ENCODE peak calls at places on chromosomes 4 and X, in four cellular contexts. E is HEK293T, L is K562, O is HepG2. N is an unnamed sample.

GRCh38 chr4:75340561-75340960 is 173.6 kb downstream of the RCHY1 start:
- DNase-seq in L (no peak), E (no peak), O (no peak), N (no peak)

GRCh38 chr4:186068581-186069402 is at the start of gene TLR3:
- DNase-seq in L (no peak), E (no peak), O (no peak), N (no peak)

GRCh38 chr4:150305995-150306394 is 227.8 kb downstream of the DCLK2 start:
- DNase-seq in O (no peak), L (no peak), E (no peak), N (no peak)

GRCh38 chr4:23061431-23061830 is 368.7 kb downstream of the GBA3 start:
- DNase-seq in O (peak; percentile 7), E (no peak), L (no peak), N (no peak)

GRCh38 chrX:71056857-71057256 is 11.3 kb downstream of the SNX12 start:
- DNase-seq in L (no peak), O (no peak), E (no peak), N (no peak)

GRCh38 chr4:149161247-149161646 is 654.4 kb downstream of the IQCM start:
- DNase-seq in O (no peak), L (no peak), E (no peak), N (no peak)

GRCh38 chr4:25919676-25920075 is 5.7 kb downstream of the SMIM20 start:
- DNase-seq in L (peak; percentile 49), O (peak; percentile 91), E (no peak), N (no peak)

GRCh38 chr4:153579410-153579809 is 104.7 kb upstream of the TLR2 start:
- DNase-seq in O (no peak), L (no peak), E (no peak), N (no peak)

GRCh38 chr4:120066182-120066524 is 495 bp downstream of the MAD2L1 start:
- DNase-seq in O (peak; percentile 8), E (peak; percentile 44), L (peak; percentile 52), N (no peak)

GRCh38 chr4:170089743-170090666 is at the start of gene AADAT:
- DNase-seq in E (peak; percentile 89), O (peak; percentile 81), L (peak; percentile 42), N (no peak)

GRCh38 chrX:42085836-42086235 is 162.5 kb upstream of the CASK start:
- DNase-seq in O (no peak), E (no peak), L (no peak), N (no peak)

DNA sequence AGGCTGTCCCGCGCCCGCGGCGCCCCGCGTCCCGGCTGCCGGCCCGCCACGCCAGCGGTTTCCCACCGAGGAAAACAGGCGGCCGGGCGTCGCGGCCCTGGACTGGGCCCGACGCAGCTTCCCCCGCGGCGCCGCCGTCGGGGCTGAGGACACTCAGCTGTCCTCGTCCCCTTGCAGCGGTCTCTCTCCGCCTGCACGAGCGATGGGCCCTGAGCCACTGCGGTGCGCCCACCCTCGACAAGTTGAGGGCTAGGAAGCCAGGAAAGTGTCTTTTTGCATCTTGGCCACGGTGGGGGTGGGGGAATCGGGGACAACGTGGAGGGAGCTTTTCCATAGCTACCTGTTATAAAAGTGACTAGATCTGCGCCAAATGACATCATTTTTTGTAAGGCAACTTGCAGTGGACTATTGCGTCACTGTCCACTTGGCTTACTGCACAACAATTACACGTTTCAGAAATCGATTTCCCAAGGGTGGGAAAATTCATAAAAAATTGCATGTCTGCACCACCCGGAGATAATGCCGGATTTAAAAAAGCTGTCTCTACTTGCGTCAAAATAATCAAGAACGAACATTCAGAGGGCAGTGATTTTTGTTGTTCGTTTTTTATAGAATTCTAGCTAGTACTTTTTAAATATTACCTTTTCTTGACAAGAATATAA is 1.1 kb downstream of the KLHL15 start:
- DNase-seq in L (no peak), E (no peak), O (no peak), N (no peak)
- TF ChIP-seq TARDBP in L (no peak), E (no peak), O (no peak), N (no peak)

GRCh38 chrX:135477576-135477975 is 42.9 kb upstream of the INTS6L start:
- DNase-seq in O (peak; percentile 33), L (peak; percentile 32), E (peak; percentile 64), N (no peak)
- TF ChIP-seq TARDBP in O (no peak), L (no peak), E (no peak), N (no peak)

GRCh38 chr4:143311924-143312323 is 24.8 kb upstream of the GAB1 start:
- DNase-seq in O (no peak), E (no peak), L (no peak), N (no peak)
- TF ChIP-seq TARDBP in O (no peak), E (no peak), L (no peak), N (no peak)

DNA sequence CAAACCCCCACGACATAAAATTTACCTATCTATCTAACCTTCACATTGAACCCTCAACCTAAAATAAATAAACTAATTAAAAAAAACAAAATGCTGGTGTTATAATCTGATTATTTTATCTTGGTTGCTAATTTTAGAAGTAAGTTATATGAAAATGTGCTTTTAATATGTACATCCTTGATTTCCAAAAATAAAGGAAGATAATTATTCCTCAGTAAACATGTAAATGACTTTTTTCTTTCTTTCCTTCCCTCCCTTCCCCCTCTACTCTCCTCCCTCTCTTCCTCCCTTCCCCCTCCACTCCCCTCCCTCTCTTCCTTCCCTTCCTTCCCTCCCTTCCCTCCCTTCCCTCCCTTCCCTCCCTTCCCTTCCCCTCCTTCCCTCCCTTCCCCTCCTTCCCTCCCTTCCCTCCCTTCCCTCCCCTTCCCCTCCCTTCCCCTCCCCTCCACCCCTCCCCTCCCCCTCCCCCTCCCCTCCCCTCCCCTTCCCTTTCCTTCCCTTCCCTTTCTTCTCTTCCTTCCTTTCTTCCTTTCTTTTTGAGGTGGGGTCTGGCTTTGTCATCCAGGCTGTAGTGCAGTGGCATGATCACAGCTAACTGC is 180.0 kb upstream of the GIMD1 start:
- DNase-seq in E (no peak), L (no peak), O (no peak), N (no peak)
- TF ChIP-seq TARDBP in E (no peak), L (no peak), O (no peak), N (no peak)

GRCh38 chr4:88275516-88275915 is 8.8 kb downstream of the PPM1K start:
- DNase-seq in O (no peak), L (no peak), E (no peak), N (no peak)
- TF ChIP-seq TARDBP in O (no peak), L (no peak), E (no peak), N (no peak)

GRCh38 chr4:39626261-39626660 is 12.4 kb downstream of the SMIM14 start:
- DNase-seq in O (no peak), L (no peak), E (no peak), N (peak; percentile 80)

GRCh38 chr4:39620551-39620950 is 18.1 kb downstream of the SMIM14 start:
- DNase-seq in L (no peak), O (no peak), E (no peak), N (no peak)

GRCh38 chr4:39616651-39617050 is 22.0 kb downstream of the SMIM14 start:
- DNase-seq in E (no peak), L (no peak), O (no peak), N (no peak)

GRCh38 chr4:39617534-39617933 is 21.1 kb downstream of the SMIM14 start:
- DNase-seq in L (no peak), O (no peak), E (no peak), N (no peak)

DNA sequence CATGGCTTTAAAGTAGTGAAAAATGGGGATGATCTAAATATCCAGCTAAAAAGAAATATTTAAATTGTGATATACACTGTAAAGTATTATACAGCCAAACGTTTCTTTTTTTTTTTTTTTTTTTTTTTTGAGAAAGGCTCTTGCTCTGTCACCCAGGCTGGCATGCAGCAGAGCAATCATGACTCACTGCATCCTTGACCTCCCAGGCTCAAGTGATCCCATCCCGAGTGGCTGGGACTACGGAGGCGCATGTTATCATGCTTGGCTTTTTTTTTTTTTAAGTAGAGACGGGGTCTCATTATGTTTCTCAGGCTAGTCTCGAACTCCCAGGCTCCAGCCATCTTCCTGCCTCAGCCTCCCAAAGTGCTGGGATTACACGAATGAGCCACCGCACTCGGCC is 17.1 kb downstream of the SMIM14 start:
- DNase-seq in O (peak; percentile 88), E (no peak), L (peak; percentile 21), N (no peak)
- TF ChIP-seq TARDBP in O (no peak), E (no peak), L (no peak), N (no peak)

DNA sequence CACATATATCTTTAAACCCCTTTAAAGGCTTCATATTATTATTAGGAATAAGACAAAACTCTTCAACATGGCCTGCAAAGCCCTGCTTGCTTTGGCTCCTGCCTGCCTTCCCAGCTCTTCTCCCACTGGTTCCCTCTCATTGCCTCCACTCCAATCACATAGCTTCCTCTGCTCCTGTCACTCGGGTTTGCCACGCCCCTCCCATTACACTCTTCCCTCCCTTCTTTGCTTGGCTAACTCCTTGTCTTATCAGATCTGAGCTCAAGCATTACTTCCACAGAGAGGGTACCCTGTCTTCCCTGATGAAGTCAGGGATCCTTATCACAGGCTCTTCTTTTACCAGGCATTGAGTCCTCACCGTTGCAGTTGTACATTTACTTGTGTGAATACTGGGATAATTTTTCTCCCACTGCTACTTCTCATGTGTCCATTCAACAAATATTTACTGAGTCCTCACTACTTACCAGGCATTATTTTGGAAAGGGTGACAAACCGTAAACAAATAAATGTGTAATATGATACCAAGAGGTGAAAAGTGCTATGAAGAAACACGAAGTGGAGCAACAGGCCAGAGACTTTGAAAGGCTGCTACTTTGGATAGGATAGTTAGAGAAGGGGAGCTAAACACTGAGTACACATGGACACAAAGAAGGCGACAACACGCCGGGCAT is 3.2 kb upstream of the VGLL1 start:
- DNase-seq in L (peak; percentile 52), E (peak; percentile 42), O (no peak), N (no peak)
- TF ChIP-seq TARDBP in L (no peak), E (no peak), O (no peak), N (no peak)

N was measured in GM12878.